ENCODE peak calls at places on chromosomes 7 and 10, in seven cellular contexts. One of them, this sample, is unnamed.

GRCh38 chr7:66679633-66679980 is 50.9 kb downstream of the KCTD7 start:
- DNase-seq in activated naive CD8-positive, alpha-beta T cell treated with anti-CD3 and anti-CD28 coated beads, Interleukin-2, amount 10 ng/mL, durations not matched to agents 7 days and 5 days: no peak
- DNase-seq in stimulated activated CD4-positive, alpha-beta T cell treated with anti-CD3 and anti-CD28 coated beads, Interleukin-2, amount 100 ng/mL, for 48 hours: no peak
- DNase-seq in RWPE1: no peak
- DNase-seq in upper lobe of right lung: no peak
- DNase-seq in amniotic stem cell: no peak
- DNase-seq in endothelial cell of umbilical vein: no peak
- DNase-seq in this sample: no peak

GRCh38 chr10:104445359-104445758 is 91.7 kb downstream of the CFAP58 start:
- DNase-seq in RWPE1: peak; percentile 83
- DNase-seq in amniotic stem cell: peak; percentile 37
- DNase-seq in stimulated activated CD4-positive, alpha-beta T cell treated with anti-CD3 and anti-CD28 coated beads, Interleukin-2, amount 100 ng/mL, for 48 hours: no peak
- DNase-seq in activated naive CD8-positive, alpha-beta T cell treated with anti-CD3 and anti-CD28 coated beads, Interleukin-2, amount 10 ng/mL, durations not matched to agents 7 days and 5 days: no peak
- DNase-seq in upper lobe of right lung: no peak
- DNase-seq in endothelial cell of umbilical vein: no peak
- DNase-seq in this sample: peak; percentile 66

GRCh38 chr7:36208406-36208805 is 55.4 kb downstream of the EEPD1 start:
- DNase-seq in activated naive CD8-positive, alpha-beta T cell treated with anti-CD3 and anti-CD28 coated beads, Interleukin-2, amount 10 ng/mL, durations not matched to agents 7 days and 5 days: no peak
- DNase-seq in upper lobe of right lung: no peak
- DNase-seq in amniotic stem cell: no peak
- DNase-seq in RWPE1: no peak
- DNase-seq in stimulated activated CD4-positive, alpha-beta T cell treated with anti-CD3 and anti-CD28 coated beads, Interleukin-2, amount 100 ng/mL, for 48 hours: no peak
- DNase-seq in endothelial cell of umbilical vein: no peak
- DNase-seq in this sample: no peak

GRCh38 chr7:30245913-30246312 is 38.5 kb upstream of the ZNRF2 start:
- DNase-seq in activated naive CD8-positive, alpha-beta T cell treated with anti-CD3 and anti-CD28 coated beads, Interleukin-2, amount 10 ng/mL, durations not matched to agents 7 days and 5 days: no peak
- DNase-seq in RWPE1: no peak
- DNase-seq in endothelial cell of umbilical vein: no peak
- DNase-seq in stimulated activated CD4-positive, alpha-beta T cell treated with anti-CD3 and anti-CD28 coated beads, Interleukin-2, amount 100 ng/mL, for 48 hours: no peak
- DNase-seq in upper lobe of right lung: no peak
- DNase-seq in amniotic stem cell: no peak
- DNase-seq in this sample: no peak

GRCh38 chr7:129807863-129808262 is 144.9 kb downstream of the UBE2H start:
- DNase-seq in upper lobe of right lung: no peak
- DNase-seq in activated naive CD8-positive, alpha-beta T cell treated with anti-CD3 and anti-CD28 coated beads, Interleukin-2, amount 10 ng/mL, durations not matched to agents 7 days and 5 days: no peak
- DNase-seq in RWPE1: no peak
- DNase-seq in amniotic stem cell: no peak
- DNase-seq in endothelial cell of umbilical vein: no peak
- DNase-seq in stimulated activated CD4-positive, alpha-beta T cell treated with anti-CD3 and anti-CD28 coated beads, Interleukin-2, amount 100 ng/mL, for 48 hours: no peak
- DNase-seq in this sample: no peak

GRCh38 chr7:82527831-82528230 is 84.3 kb upstream of the CACNA2D1 start:
- DNase-seq in amniotic stem cell: no peak
- DNase-seq in RWPE1: no peak
- DNase-seq in endothelial cell of umbilical vein: no peak
- DNase-seq in stimulated activated CD4-positive, alpha-beta T cell treated with anti-CD3 and anti-CD28 coated beads, Interleukin-2, amount 100 ng/mL, for 48 hours: no peak
- DNase-seq in activated naive CD8-positive, alpha-beta T cell treated with anti-CD3 and anti-CD28 coated beads, Interleukin-2, amount 10 ng/mL, durations not matched to agents 7 days and 5 days: no peak
- DNase-seq in upper lobe of right lung: no peak
- DNase-seq in this sample: no peak

GRCh38 chr10:21315321-21316220 is 209.9 kb downstream of the SKIDA1 start:
- DNase-seq in RWPE1: peak; percentile 79
- DNase-seq in activated naive CD8-positive, alpha-beta T cell treated with anti-CD3 and anti-CD28 coated beads, Interleukin-2, amount 10 ng/mL, durations not matched to agents 7 days and 5 days: no peak
- DNase-seq in stimulated activated CD4-positive, alpha-beta T cell treated with anti-CD3 and anti-CD28 coated beads, Interleukin-2, amount 100 ng/mL, for 48 hours: no peak
- DNase-seq in upper lobe of right lung: peak; percentile 75
- DNase-seq in amniotic stem cell: peak; percentile 51
- DNase-seq in endothelial cell of umbilical vein: peak; percentile 90
- DNase-seq in this sample: peak; percentile 70

GRCh38 chr10:71323407-71323806 is 4.3 kb downstream of the SLC29A3 start:
- DNase-seq in amniotic stem cell: no peak
- DNase-seq in stimulated activated CD4-positive, alpha-beta T cell treated with anti-CD3 and anti-CD28 coated beads, Interleukin-2, amount 100 ng/mL, for 48 hours: no peak
- DNase-seq in endothelial cell of umbilical vein: peak; percentile 28
- DNase-seq in activated naive CD8-positive, alpha-beta T cell treated with anti-CD3 and anti-CD28 coated beads, Interleukin-2, amount 10 ng/mL, durations not matched to agents 7 days and 5 days: no peak
- DNase-seq in RWPE1: peak; percentile 41
- DNase-seq in upper lobe of right lung: no peak
- DNase-seq in this sample: no peak

GRCh38 chr7:48803250-48803649 is 121.1 kb upstream of the CDC14C start:
- DNase-seq in stimulated activated CD4-positive, alpha-beta T cell treated with anti-CD3 and anti-CD28 coated beads, Interleukin-2, amount 100 ng/mL, for 48 hours: no peak
- DNase-seq in activated naive CD8-positive, alpha-beta T cell treated with anti-CD3 and anti-CD28 coated beads, Interleukin-2, amount 10 ng/mL, durations not matched to agents 7 days and 5 days: no peak
- DNase-seq in amniotic stem cell: no peak
- DNase-seq in RWPE1: no peak
- DNase-seq in endothelial cell of umbilical vein: no peak
- DNase-seq in upper lobe of right lung: no peak
- DNase-seq in this sample: no peak

GRCh38 chr10:121221991-121222390 is 370.8 kb downstream of the WDR11 start:
- DNase-seq in endothelial cell of umbilical vein: no peak
- DNase-seq in upper lobe of right lung: no peak
- DNase-seq in stimulated activated CD4-positive, alpha-beta T cell treated with anti-CD3 and anti-CD28 coated beads, Interleukin-2, amount 100 ng/mL, for 48 hours: no peak
- DNase-seq in RWPE1: no peak
- DNase-seq in activated naive CD8-positive, alpha-beta T cell treated with anti-CD3 and anti-CD28 coated beads, Interleukin-2, amount 10 ng/mL, durations not matched to agents 7 days and 5 days: no peak
- DNase-seq in amniotic stem cell: no peak
- DNase-seq in this sample: no peak

GRCh38 chr10:31157125-31157983 is 125.7 kb upstream of the ZNF438 start:
- DNase-seq in amniotic stem cell: no peak
- DNase-seq in endothelial cell of umbilical vein: no peak
- DNase-seq in RWPE1: no peak
- DNase-seq in stimulated activated CD4-positive, alpha-beta T cell treated with anti-CD3 and anti-CD28 coated beads, Interleukin-2, amount 100 ng/mL, for 48 hours: no peak
- DNase-seq in upper lobe of right lung: no peak
- DNase-seq in activated naive CD8-positive, alpha-beta T cell treated with anti-CD3 and anti-CD28 coated beads, Interleukin-2, amount 10 ng/mL, durations not matched to agents 7 days and 5 days: no peak
- DNase-seq in this sample: peak; percentile 47

GRCh38 chr7:124399941-124400340 is 365.7 kb downstream of the GPR37 start:
- DNase-seq in upper lobe of right lung: no peak
- DNase-seq in stimulated activated CD4-positive, alpha-beta T cell treated with anti-CD3 and anti-CD28 coated beads, Interleukin-2, amount 100 ng/mL, for 48 hours: no peak
- DNase-seq in RWPE1: no peak
- DNase-seq in activated naive CD8-positive, alpha-beta T cell treated with anti-CD3 and anti-CD28 coated beads, Interleukin-2, amount 10 ng/mL, durations not matched to agents 7 days and 5 days: no peak
- DNase-seq in endothelial cell of umbilical vein: no peak
- DNase-seq in amniotic stem cell: no peak
- DNase-seq in this sample: no peak

GRCh38 chr10:77431209-77431611 is 206.4 kb downstream of the KCNMA1 start:
- DNase-seq in endothelial cell of umbilical vein: no peak
- DNase-seq in upper lobe of right lung: no peak
- DNase-seq in amniotic stem cell: no peak
- DNase-seq in stimulated activated CD4-positive, alpha-beta T cell treated with anti-CD3 and anti-CD28 coated beads, Interleukin-2, amount 100 ng/mL, for 48 hours: no peak
- DNase-seq in activated naive CD8-positive, alpha-beta T cell treated with anti-CD3 and anti-CD28 coated beads, Interleukin-2, amount 10 ng/mL, durations not matched to agents 7 days and 5 days: no peak
- DNase-seq in RWPE1: no peak
- DNase-seq in this sample: no peak

GRCh38 chr10:46285300-46285699 is 1.5 kb upstream of the ANTXRL start:
- DNase-seq in stimulated activated CD4-positive, alpha-beta T cell treated with anti-CD3 and anti-CD28 coated beads, Interleukin-2, amount 100 ng/mL, for 48 hours: no peak
- DNase-seq in upper lobe of right lung: no peak
- DNase-seq in endothelial cell of umbilical vein: no peak
- DNase-seq in amniotic stem cell: no peak
- DNase-seq in activated naive CD8-positive, alpha-beta T cell treated with anti-CD3 and anti-CD28 coated beads, Interleukin-2, amount 10 ng/mL, durations not matched to agents 7 days and 5 days: no peak
- DNase-seq in RWPE1: no peak
- DNase-seq in this sample: no peak

GRCh38 chr7:155867734-155868400 is 55.6 kb upstream of the SHH start:
- DNase-seq in stimulated activated CD4-positive, alpha-beta T cell treated with anti-CD3 and anti-CD28 coated beads, Interleukin-2, amount 100 ng/mL, for 48 hours: no peak
- DNase-seq in amniotic stem cell: no peak
- DNase-seq in upper lobe of right lung: no peak
- DNase-seq in activated naive CD8-positive, alpha-beta T cell treated with anti-CD3 and anti-CD28 coated beads, Interleukin-2, amount 10 ng/mL, durations not matched to agents 7 days and 5 days: no peak
- DNase-seq in endothelial cell of umbilical vein: no peak
- DNase-seq in RWPE1: no peak
- DNase-seq in this sample: no peak

GRCh38 chr7:107164092-107164491 is 4.7 kb upstream of the HBP1 start:
- DNase-seq in activated naive CD8-positive, alpha-beta T cell treated with anti-CD3 and anti-CD28 coated beads, Interleukin-2, amount 10 ng/mL, durations not matched to agents 7 days and 5 days: no peak
- DNase-seq in upper lobe of right lung: no peak
- DNase-seq in stimulated activated CD4-positive, alpha-beta T cell treated with anti-CD3 and anti-CD28 coated beads, Interleukin-2, amount 100 ng/mL, for 48 hours: no peak
- DNase-seq in RWPE1: no peak
- DNase-seq in endothelial cell of umbilical vein: peak; percentile 61
- DNase-seq in amniotic stem cell: no peak
- DNase-seq in this sample: no peak